ENCODE peak calls at places on chromosomes 2 and 18, in four cellular contexts. L is ovary, P is A549, D is stomach. C is an unnamed sample.

GRCh38 chr2:58435246-58435645 is 194.1 kb upstream of the FANCL start:
- DNase-seq in L (no peak), P (no peak), D (no peak), C (no peak)

GRCh38 chr2:136375017-136375901 is 257.3 kb upstream of the CXCR4 start:
- DNase-seq in P (no peak), L (no peak), D (no peak), C (no peak)

GRCh38 chr18:69885841-69886531 is 61.7 kb downstream of the CD226 start:
- DNase-seq in D (no peak), P (no peak), L (no peak), C (no peak)

GRCh38 chr2:19299522-19299921 is 58.9 kb downstream of the OSR1 start:
- DNase-seq in D (no peak), L (no peak), P (no peak), C (no peak)

GRCh38 chr2:15718103-15718943 is 126.7 kb downstream of the DDX1 start:
- DNase-seq in P (no peak), D (no peak), L (no peak), C (no peak)

GRCh38 chr2:119728421-119728820 is 31.3 kb upstream of the PTPN4 start:
- DNase-seq in P (no peak), L (no peak), D (no peak), C (no peak)

GRCh38 chr18:33710269-33710668 is 132.2 kb downstream of the ASXL3 start:
- DNase-seq in P (no peak), L (no peak), D (no peak), C (no peak)

GRCh38 chr2:218607436-218608115 is at the start of gene PLCD4:
- DNase-seq in D (no peak), P (peak), L (no peak), C (peak)

GRCh38 chr2:167177196-167177595 is 288.9 kb downstream of the XIRP2 start:
- DNase-seq in P (no peak), D (no peak), L (no peak), C (no peak)

GRCh38 chr18:36441426-36441870 is 143.9 kb downstream of the FHOD3 start:
- DNase-seq in L (no peak), D (no peak), P (no peak), C (no peak)

GRCh38 chr18:9434240-9434701 is 41.0 kb upstream of the RALBP1 start:
- DNase-seq in L (no peak), P (no peak), D (no peak), C (no peak)

GRCh38 chr2:142037744-142038143 is 93.1 kb downstream of the LRP1B start:
- DNase-seq in L (no peak), P (peak), D (no peak), C (no peak)

GRCh38 chr2:152624805-152625204 is 92.5 kb downstream of the PRPF40A start:
- DNase-seq in P (no peak), D (no peak), L (no peak), C (no peak)

GRCh38 chr2:176170606-176171005 is 13.5 kb downstream of the HOXD3 start:
- DNase-seq in D (no peak), L (no peak), P (no peak), C (no peak)

GRCh38 chr2:181673178-181673577 is 7.1 kb downstream of the NEUROD1 start:
- DNase-seq in D (no peak), P (no peak), L (no peak), C (no peak)

GRCh38 chr18:76231402-76231801 is 263.6 kb downstream of the ZNF516 start:
- DNase-seq in D (no peak), P (no peak), L (no peak), C (no peak)

GRCh38 chr2:237648016-237648381 is 20.6 kb downstream of the LRRFIP1 start:
- DNase-seq in L (no peak), P (no peak), D (no peak), C (no peak)

GRCh38 chr2:64641585-64641984 is 12.1 kb downstream of the SERTAD2 start:
- DNase-seq in P (no peak), L (no peak), D (no peak), C (no peak)

GRCh38 chr2:112095654-112096053 is 40.6 kb downstream of the TMEM87B start:
- DNase-seq in P (no peak), L (no peak), D (no peak), C (no peak)

GRCh38 chr2:206202446-206202845 is 42.8 kb downstream of the EEF1B2 start:
- DNase-seq in D (no peak), P (no peak), L (no peak), C (no peak)

GRCh38 chr2:138058427-138058826 is 94.2 kb downstream of the HNMT start:
- DNase-seq in L (no peak), D (no peak), P (no peak), C (no peak)
- TF ChIP-seq EP300 in L (no peak), D (no peak), P (no peak), C (no peak)

GRCh38 chr2:27493948-27494283 is 1.1 kb downstream of the FNDC4 start:
- DNase-seq in D (no peak), L (no peak), P (no peak), C (no peak)

GRCh38 chr2:27495840-27496356 is 741 bp upstream of the GCKR start:
- DNase-seq in D (no peak), P (no peak), L (no peak), C (no peak)

GRCh38 chr2:27492557-27492956 is 2.4 kb downstream of the FNDC4 start:
- DNase-seq in L (no peak), D (no peak), P (no peak), C (no peak)

GRCh38 chr2:27494944-27495554 is at the start of gene FNDC4:
- DNase-seq in L (peak), D (peak), P (no peak), C (no peak)

GRCh38 chr2:27494284-27494943 is 586 bp downstream of the FNDC4 start:
- DNase-seq in D (no peak), L (peak), P (no peak), C (peak)
- TF ChIP-seq POLR2A in D (no peak), L (peak), P (no peak), C (no peak)

GRCh38 chr18:13620818-13621445 is 105.4 kb downstream of the FAM210A start:
- DNase-seq in P (no peak), D (no peak), L (no peak), C (no peak)
- TF ChIP-seq EP300 in P (no peak), D (no peak), L (no peak), C (no peak)

GRCh38 chr2:37654419-37654818 is 17.0 kb downstream of the CDC42EP3 start:
- DNase-seq in P (no peak), L (no peak), D (no peak), C (no peak)
- TF ChIP-seq POLR2A in P (no peak), L (no peak), D (no peak), C (no peak)

GRCh38 chr2:234735829-234736228 is 216.0 kb upstream of the SH3BP4 start:
- DNase-seq in D (no peak), L (no peak), P (no peak), C (no peak)

GRCh38 chr2:234733795-234734600 is 217.8 kb upstream of the SH3BP4 start:
- DNase-seq in P (no peak), D (no peak), L (no peak), C (no peak)

GRCh38 chr2:234731236-234731635 is 220.6 kb upstream of the SH3BP4 start:
- DNase-seq in P (no peak), D (no peak), L (no peak), C (no peak)

GRCh38 chr2:234732404-234733092 is 219.3 kb upstream of the SH3BP4 start:
- DNase-seq in L (no peak), P (no peak), D (no peak), C (no peak)

GRCh38 chr2:234733093-234733489 is 218.7 kb upstream of the SH3BP4 start:
- DNase-seq in P (no peak), D (no peak), L (no peak), C (no peak)
- TF ChIP-seq EP300 in P (no peak), D (no peak), L (no peak), C (no peak)

GRCh38 chr2:60510713-60511112 is 42.7 kb downstream of the BCL11A start:
- DNase-seq in L (no peak), D (no peak), P (no peak), C (no peak)

GRCh38 chr2:60513191-60513590 is 40.3 kb downstream of the BCL11A start:
- DNase-seq in D (no peak), P (no peak), L (no peak), C (no peak)

GRCh38 chr2:60512641-60513040 is 40.8 kb downstream of the BCL11A start:
- DNase-seq in L (no peak), D (no peak), P (no peak), C (no peak)

GRCh38 chr2:60513996-60514395 is 39.5 kb downstream of the BCL11A start:
- DNase-seq in D (no peak), L (no peak), P (no peak), C (no peak)

DNA sequence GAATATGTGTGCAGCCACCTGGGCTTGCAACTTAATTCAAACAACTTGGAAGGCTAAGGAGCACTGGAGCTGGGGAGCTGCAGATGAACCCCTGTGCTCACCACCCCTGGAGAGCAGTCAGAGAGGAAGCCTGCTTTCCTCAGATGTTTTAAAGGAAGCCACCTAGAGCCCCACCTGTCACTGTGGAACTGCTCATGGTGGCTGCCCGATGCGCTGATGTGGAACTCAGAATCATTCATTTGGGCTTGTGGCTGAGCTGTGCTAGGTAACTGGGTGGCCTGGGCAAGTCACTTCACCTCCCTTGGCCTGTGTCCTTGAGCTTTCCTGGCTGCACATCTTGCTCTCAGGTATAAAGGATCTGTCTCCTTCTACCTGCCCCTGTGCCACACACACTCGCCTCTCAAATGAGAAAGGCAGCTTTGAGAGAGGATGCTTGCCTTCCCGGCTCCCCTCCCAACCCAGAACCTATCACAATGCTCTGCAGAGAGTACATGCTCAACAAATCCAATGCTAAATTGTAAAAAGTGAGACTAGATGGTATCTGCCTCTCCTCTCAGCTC is 41.3 kb downstream of the BCL11A start:
- DNase-seq in P (no peak), L (no peak), D (no peak), C (no peak)
- TF ChIP-seq POLR2A in P (no peak), L (no peak), D (no peak), C (no peak)